ENCODE peak calls at places on chromosomes 3 and 15, in eight cellular contexts. D is kidney epithelial cell, V is lower lobe of right lung, F is GM06990, E is left colon, Q is GM13976, T is iPS-NIHi11, P is GM19239. W is an unnamed sample.
A peak's percentile ranks its signal among the peaks of the same experiment; 100 is the strongest.

GRCh38 chr3:27360113-27361078 is 8.8 kb downstream of the NEK10 start:
- DNase-seq in D (no peak), V (no peak), F (peak; percentile 18), E (peak; percentile 62), Q (no peak), T (no peak), P (no peak), W (no peak)

GRCh38 chr3:164222200-164222599 is 856.1 kb downstream of the SI start:
- DNase-seq in D (no peak), V (no peak), F (no peak), E (no peak), Q (no peak), T (no peak), P (no peak), W (no peak)

GRCh38 chr3:24829632-24830229 is 335.1 kb upstream of the THRB start:
- DNase-seq in D (no peak), V (peak; percentile 50), F (no peak), E (no peak), Q (no peak), T (peak; percentile 55), P (no peak), W (no peak)

GRCh38 chr3:169627073-169627472 is 36.4 kb downstream of the MECOM start:
- DNase-seq in D (no peak), V (no peak), F (no peak), E (no peak), Q (no peak), T (no peak), P (no peak), W (no peak)

GRCh38 chr3:146929696-146930095 is 324.6 kb upstream of the PLSCR5 start:
- DNase-seq in D (no peak), V (no peak), F (no peak), E (no peak), Q (no peak), T (no peak), P (no peak), W (no peak)

GRCh38 chr15:86009727-86010126 is 69.9 kb upstream of the AGBL1 start:
- DNase-seq in D (no peak), V (no peak), F (no peak), E (no peak), Q (no peak), T (no peak), P (no peak), W (no peak)

GRCh38 chr3:188706599-188706998 is 465.2 kb upstream of the TPRG1 start:
- DNase-seq in D (no peak), V (no peak), F (no peak), E (no peak), Q (no peak), T (no peak), P (no peak), W (peak; percentile 15)

GRCh38 chr15:71136159-71137137 is 21.2 kb downstream of the THSD4 start:
- DNase-seq in D (peak; percentile 66), V (no peak), F (no peak), E (no peak), Q (no peak), T (no peak), P (no peak), W (peak; percentile 81)

GRCh38 chr3:25441234-25441856 is 13.3 kb downstream of the RARB start:
- DNase-seq in D (no peak), V (no peak), F (no peak), E (no peak), Q (no peak), T (peak; percentile 52), P (no peak), W (no peak)

GRCh38 chr3:133964547-133964946 is 65.2 kb downstream of the SLCO2A1 start:
- DNase-seq in D (no peak), V (no peak), F (no peak), E (no peak), Q (no peak), T (peak; percentile 35), P (no peak), W (no peak)

GRCh38 chr3:132342183-132342582 is 25.0 kb downstream of the ACP3 start:
- DNase-seq in D (no peak), V (no peak), F (no peak), E (no peak), Q (no peak), T (no peak), P (no peak), W (no peak)

GRCh38 chr3:169189486-169189885 is 474.0 kb downstream of the MECOM start:
- DNase-seq in D (no peak), V (no peak), F (no peak), E (no peak), Q (no peak), T (no peak), P (no peak), W (no peak)

GRCh38 chr3:10160925-10161324 is 3.8 kb upstream of the IRAK2 start:
- DNase-seq in D (no peak), V (no peak), F (no peak), E (no peak), Q (no peak), T (no peak), P (no peak), W (no peak)

GRCh38 chr3:123720638-123721037 is 135.8 kb upstream of the HACD2 start:
- DNase-seq in D (no peak), V (no peak), F (no peak), E (no peak), Q (no peak), T (no peak), P (no peak), W (no peak)

GRCh38 chr15:73517566-73517965 is 74.6 kb downstream of the REC114 start:
- DNase-seq in D (no peak), V (no peak), F (no peak), E (no peak), Q (no peak), T (no peak), P (no peak), W (no peak)

GRCh38 chr15:90191344-90191687 is 9.8 kb upstream of the SEMA4B start:
- DNase-seq in D (no peak), V (no peak), F (no peak), E (no peak), Q (no peak), T (no peak), P (no peak), W (no peak)

GRCh38 chr15:47803767-47804166 is 86.5 kb downstream of the SEMA6D start:
- DNase-seq in D (no peak), V (no peak), F (no peak), E (no peak), Q (no peak), T (no peak), P (no peak), W (no peak)

GRCh38 chr3:104628185-104628789 is 738.4 kb upstream of the ALCAM start:
- DNase-seq in D (peak; percentile 14), V (no peak), F (no peak), E (no peak), Q (peak; percentile 51), T (peak; percentile 52), P (peak; percentile 1), W (no peak)

GRCh38 chr3:48023377-48023776 is 7.2 kb upstream of the MAP4 start:
- DNase-seq in D (no peak), V (no peak), F (no peak), E (no peak), Q (no peak), T (no peak), P (no peak), W (no peak)

GRCh38 chr3:161274691-161275298 is 53.7 kb downstream of the NMD3 start:
- DNase-seq in D (no peak), V (no peak), F (no peak), E (no peak), Q (peak; percentile 32), T (peak; percentile 51), P (peak; percentile 9), W (no peak)

W was measured in non-pigmented ciliary epithelial cell.